ENCODE peak calls at places on chromosomes 16 and 17, in eight cellular contexts. E is H1, K is A549, Y is SK-N-SH, Q is HCT116, R is K562, F is GM12878, J is HepG2. U is an unnamed sample.

GRCh38 chr17:17818088-17818526 is 18.7 kb downstream of the SREBF1 start:
- DNase-seq in E (no peak), K (peak), Y (peak), Q (no peak), R (peak), F (no peak), J (no peak), U (peak)

GRCh38 chr17:231191-231965 is 49.9 kb upstream of the DOC2B start:
- DNase-seq in E (no peak), K (no peak), Y (no peak), Q (no peak), R (no peak), F (no peak), J (no peak), U (no peak)

GRCh38 chr17:56358651-56359050 is 205.4 kb downstream of the ANKFN1 start:
- DNase-seq in E (no peak), K (no peak), Y (no peak), Q (peak), R (no peak), F (no peak), J (no peak), U (peak)

GRCh38 chr16:67518676-67519075 is 10.0 kb upstream of the RIPOR1 start:
- DNase-seq in E (no peak), K (no peak), Y (no peak), Q (no peak), R (no peak), F (no peak), J (no peak), U (no peak)

GRCh38 chr17:70169707-70170597 is 620 bp downstream of the KCNJ2 start:
- DNase-seq in E (no peak), K (no peak), Y (no peak), Q (no peak), R (no peak), F (no peak), J (no peak), U (peak)

GRCh38 chr16:4200000-4200780 is 41.7 kb downstream of the SRL start:
- DNase-seq in E (no peak), K (peak), Y (peak), Q (peak), R (peak), F (no peak), J (peak), U (peak)

GRCh38 chr16:63461248-63461841 is 1425.1 kb upstream of the CDH8 start:
- DNase-seq in E (no peak), K (peak), Y (peak), Q (no peak), R (peak), F (no peak), J (peak), U (peak)

GRCh38 chr17:17021194-17021863 is 20.9 kb upstream of the MPRIP start:
- DNase-seq in E (no peak), K (peak), Y (no peak), Q (no peak), R (peak), F (no peak), J (peak), U (no peak)

GRCh38 chr16:68231384-68232136 is 4.4 kb downstream of the ESRP2 start:
- DNase-seq in E (no peak), K (no peak), Y (no peak), Q (no peak), R (no peak), F (no peak), J (no peak), U (no peak)

GRCh38 chr17:44581868-44582267 is 24.6 kb downstream of the FZD2 start:
- DNase-seq in E (no peak), K (peak), Y (peak), Q (peak), R (no peak), F (no peak), J (no peak), U (no peak)

GRCh38 chr17:10099051-10099571 is 99.3 kb downstream of the GAS7 start:
- DNase-seq in E (no peak), K (no peak), Y (no peak), Q (no peak), R (no peak), F (no peak), J (no peak), U (peak)

GRCh38 chr17:38735161-38735997 is 5.2 kb downstream of the CISD3 start:
- DNase-seq in E (no peak), K (peak), Y (peak), Q (no peak), R (peak), F (no peak), J (peak), U (no peak)

GRCh38 chr17:73657473-73658116 is 13.3 kb upstream of the SDK2 start:
- DNase-seq in E (no peak), K (peak), Y (peak), Q (peak), R (peak), F (no peak), J (peak), U (no peak)

GRCh38 chr17:82458885-82459424 is 414 bp downstream of the NARF start:
- DNase-seq in E (no peak), K (no peak), Y (peak), Q (no peak), R (peak), F (no peak), J (no peak), U (peak)

GRCh38 chr16:67558859-67559258 is 3.5 kb upstream of the CTCF start:
- DNase-seq in E (no peak), K (no peak), Y (no peak), Q (no peak), R (no peak), F (no peak), J (no peak), U (no peak)

GRCh38 chr16:28876973-28877641 is 1.2 kb upstream of the ATP2A1 start:
- DNase-seq in E (no peak), K (no peak), Y (no peak), Q (no peak), R (no peak), F (no peak), J (no peak), U (no peak)

GRCh38 chr16:28877642-28877975 is 679 bp upstream of the ATP2A1 start:
- DNase-seq in E (no peak), K (no peak), Y (no peak), Q (no peak), R (no peak), F (no peak), J (no peak), U (no peak)

GRCh38 chr17:77779711-77780539 is 178.6 kb upstream of the TNRC6C start:
- DNase-seq in E (no peak), K (no peak), Y (peak), Q (no peak), R (no peak), F (no peak), J (no peak), U (no peak)

GRCh38 chr16:25199457-25199856 is 17.3 kb upstream of the AQP8 start:
- DNase-seq in E (no peak), K (no peak), Y (no peak), Q (no peak), R (no peak), F (no peak), J (no peak), U (no peak)

GRCh38 chr17:36532435-36532975 is 2.2 kb downstream of the MYO19 start:
- DNase-seq in E (no peak), K (no peak), Y (no peak), Q (no peak), R (no peak), F (no peak), J (no peak), U (no peak)

GRCh38 chr17:43597624-43598358 is 51.7 kb upstream of the ETV4 start:
- DNase-seq in E (no peak), K (no peak), Y (no peak), Q (no peak), R (no peak), F (no peak), J (no peak), U (no peak)

GRCh38 chr17:21375757-21376584 is at the start of gene KCNJ12:
- DNase-seq in E (no peak), K (peak), Y (peak), Q (no peak), R (peak), F (no peak), J (no peak), U (no peak)

GRCh38 chr16:4414187-4414909 is 2.0 kb downstream of the CORO7 start:
- DNase-seq in E (no peak), K (no peak), Y (no peak), Q (no peak), R (no peak), F (peak), J (no peak), U (no peak)

GRCh38 chr17:30790279-30790678 is 34.2 kb downstream of the CRLF3 start:
- DNase-seq in E (no peak), K (no peak), Y (no peak), Q (no peak), R (no peak), F (no peak), J (no peak), U (no peak)

GRCh38 chr16:73384561-73384960 is 336.6 kb upstream of the ZFHX3 start:
- DNase-seq in E (no peak), K (no peak), Y (no peak), Q (no peak), R (no peak), F (no peak), J (no peak), U (no peak)

GRCh38 chr16:56389554-56389953 is 35.8 kb downstream of the AMFR start:
- DNase-seq in E (no peak), K (peak), Y (no peak), Q (no peak), R (no peak), F (no peak), J (no peak), U (peak)

GRCh38 chr17:6702567-6703215 is 10.5 kb downstream of the SLC13A5 start:
- DNase-seq in E (no peak), K (no peak), Y (no peak), Q (no peak), R (no peak), F (no peak), J (peak), U (no peak)

GRCh38 chr17:6701719-6702118 is 11.4 kb downstream of the SLC13A5 start:
- DNase-seq in E (peak), K (peak), Y (peak), Q (peak), R (peak), F (no peak), J (peak), U (no peak)

GRCh38 chr17:6704472-6705052 is 8.6 kb downstream of the SLC13A5 start:
- DNase-seq in E (no peak), K (no peak), Y (no peak), Q (no peak), R (no peak), F (no peak), J (peak), U (no peak)

GRCh38 chr17:6706499-6706898 is 6.7 kb downstream of the SLC13A5 start:
- DNase-seq in E (no peak), K (no peak), Y (no peak), Q (no peak), R (no peak), F (no peak), J (no peak), U (no peak)

DNA sequence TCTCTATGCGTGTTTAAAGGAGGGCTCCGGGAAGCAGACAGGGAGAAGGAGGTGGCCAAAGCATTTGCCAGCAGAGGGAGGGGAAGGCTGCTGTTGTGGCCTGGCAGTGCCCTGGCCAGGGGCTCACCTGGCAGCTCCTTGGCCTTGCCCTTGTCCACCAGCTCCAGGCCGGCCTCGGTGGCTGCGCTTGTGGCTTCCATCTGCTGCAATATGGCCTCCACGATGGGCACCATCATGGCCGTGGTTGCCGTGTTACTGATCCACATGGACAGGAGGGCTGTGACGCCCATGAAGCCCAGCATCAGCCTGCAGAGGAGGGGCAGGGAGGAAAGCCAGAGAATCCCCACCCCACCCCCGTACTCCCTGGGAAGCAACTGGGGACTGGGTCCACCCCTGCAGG is 9.4 kb downstream of the SLC13A5 start:
- DNase-seq in E (no peak), K (no peak), Y (no peak), Q (no peak), R (no peak), F (no peak), J (no peak), U (no peak)
- TF ChIP-seq RAD21 in E (no peak), K (no peak), Y (no peak), Q (no peak), R (no peak), F (no peak), J (no peak), U (no peak)

GRCh38 chr17:71963341-71963740 is 157.5 kb upstream of the SOX9 start:
- DNase-seq in E (no peak), K (no peak), Y (peak), Q (no peak), R (no peak), F (no peak), J (no peak), U (no peak)
- TF ChIP-seq RAD21 in E (peak), K (no peak), Y (no peak), Q (peak), R (no peak), F (no peak), J (no peak), U (no peak)

GRCh38 chr17:29742210-29742513 is 119.5 kb upstream of the CORO6 start:
- DNase-seq in E (no peak), K (no peak), Y (no peak), Q (no peak), R (no peak), F (no peak), J (no peak), U (no peak)

GRCh38 chr17:29746669-29747068 is 124.0 kb upstream of the CORO6 start:
- DNase-seq in E (no peak), K (no peak), Y (no peak), Q (no peak), R (no peak), F (no peak), J (no peak), U (no peak)

GRCh38 chr17:29747660-29748059 is 124.9 kb upstream of the CORO6 start:
- DNase-seq in E (no peak), K (no peak), Y (peak), Q (no peak), R (no peak), F (no peak), J (no peak), U (no peak)

GRCh38 chr17:29740017-29740416 is 117.3 kb upstream of the CORO6 start:
- DNase-seq in E (no peak), K (no peak), Y (peak), Q (no peak), R (no peak), F (no peak), J (peak), U (no peak)

GRCh38 chr17:29744121-29744520 is 121.4 kb upstream of the CORO6 start:
- DNase-seq in E (no peak), K (no peak), Y (peak), Q (no peak), R (no peak), F (no peak), J (no peak), U (no peak)
- TF ChIP-seq RAD21 in E (no peak), K (no peak), Y (no peak), Q (no peak), R (no peak), F (no peak), J (no peak), U (no peak)

DNA sequence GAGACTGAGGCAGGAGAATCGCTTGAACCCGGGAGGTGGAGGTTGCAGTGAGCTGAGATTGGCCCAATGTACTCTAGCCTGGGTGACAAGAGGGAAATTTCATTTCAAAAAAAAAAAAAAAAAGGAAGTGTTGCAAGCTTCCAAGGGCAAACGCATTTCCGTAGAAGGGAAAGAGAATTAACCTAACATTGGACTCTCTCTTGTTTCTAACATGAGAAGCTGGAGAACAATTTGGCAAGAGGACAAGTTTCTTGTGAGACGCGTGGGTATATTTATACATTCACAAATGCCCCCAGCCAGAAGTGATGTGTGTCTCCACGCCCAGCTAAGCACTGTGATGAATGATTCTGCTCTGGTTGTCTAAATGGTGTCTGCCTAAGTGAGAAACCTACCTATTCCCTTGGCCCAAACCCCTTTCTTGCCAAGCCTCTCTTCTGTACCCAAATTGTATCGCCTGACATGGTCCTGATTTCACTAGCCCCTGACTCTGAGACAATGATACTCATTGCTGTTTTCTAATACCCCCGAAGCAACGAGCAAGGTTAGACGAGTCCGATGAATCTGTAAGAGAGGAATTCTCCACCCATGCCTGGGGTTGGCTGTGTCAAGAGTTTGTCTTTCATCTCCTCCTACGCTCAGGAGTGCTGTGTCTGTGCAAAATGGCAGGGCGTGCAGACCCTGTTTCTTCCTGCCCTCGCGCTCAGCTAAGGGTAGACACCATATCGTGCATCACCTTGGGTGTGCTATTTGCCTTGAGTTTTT is 14.2 kb upstream of the ST6GALNAC2 start:
- DNase-seq in E (no peak), K (no peak), Y (no peak), Q (no peak), R (no peak), F (no peak), J (no peak), U (peak)
- TF ChIP-seq RAD21 in E (no peak), K (no peak), Y (no peak), Q (no peak), R (no peak), F (no peak), J (no peak), U (no peak)

GRCh38 chr17:66676421-66676820 is 158.5 kb upstream of the CACNG5 start:
- DNase-seq in E (no peak), K (peak), Y (no peak), Q (peak), R (no peak), F (no peak), J (no peak), U (no peak)
- TF ChIP-seq RAD21 in E (no peak), K (no peak), Y (no peak), Q (peak), R (no peak), F (no peak), J (no peak), U (no peak)

GRCh38 chr16:46629331-46629843 is 8.2 kb upstream of the SHCBP1 start:
- DNase-seq in E (no peak), K (peak), Y (peak), Q (peak), R (peak), F (no peak), J (peak), U (peak)
- TF ChIP-seq RAD21 in E (peak), K (peak), Y (peak), Q (peak), R (no peak), F (no peak), J (peak), U (peak)

GRCh38 chr16:86808863-86809444 is 230.6 kb downstream of the FOXL1 start:
- DNase-seq in E (no peak), K (no peak), Y (no peak), Q (no peak), R (no peak), F (no peak), J (no peak), U (no peak)

GRCh38 chr16:86806838-86807351 is 228.5 kb downstream of the FOXL1 start:
- DNase-seq in E (no peak), K (no peak), Y (no peak), Q (no peak), R (no peak), F (no peak), J (no peak), U (peak)

GRCh38 chr16:86812363-86812970 is 234.1 kb downstream of the FOXL1 start:
- DNase-seq in E (no peak), K (no peak), Y (no peak), Q (no peak), R (no peak), F (no peak), J (no peak), U (no peak)

GRCh38 chr16:86810062-86810461 is 231.7 kb downstream of the FOXL1 start:
- DNase-seq in E (no peak), K (no peak), Y (no peak), Q (no peak), R (no peak), F (no peak), J (no peak), U (no peak)

GRCh38 chr16:86809458-86809955 is 231.2 kb downstream of the FOXL1 start:
- DNase-seq in E (no peak), K (peak), Y (no peak), Q (no peak), R (no peak), F (no peak), J (no peak), U (peak)
- TF ChIP-seq RAD21 in E (no peak), K (peak), Y (no peak), Q (peak), R (no peak), F (no peak), J (no peak), U (peak)

DNA sequence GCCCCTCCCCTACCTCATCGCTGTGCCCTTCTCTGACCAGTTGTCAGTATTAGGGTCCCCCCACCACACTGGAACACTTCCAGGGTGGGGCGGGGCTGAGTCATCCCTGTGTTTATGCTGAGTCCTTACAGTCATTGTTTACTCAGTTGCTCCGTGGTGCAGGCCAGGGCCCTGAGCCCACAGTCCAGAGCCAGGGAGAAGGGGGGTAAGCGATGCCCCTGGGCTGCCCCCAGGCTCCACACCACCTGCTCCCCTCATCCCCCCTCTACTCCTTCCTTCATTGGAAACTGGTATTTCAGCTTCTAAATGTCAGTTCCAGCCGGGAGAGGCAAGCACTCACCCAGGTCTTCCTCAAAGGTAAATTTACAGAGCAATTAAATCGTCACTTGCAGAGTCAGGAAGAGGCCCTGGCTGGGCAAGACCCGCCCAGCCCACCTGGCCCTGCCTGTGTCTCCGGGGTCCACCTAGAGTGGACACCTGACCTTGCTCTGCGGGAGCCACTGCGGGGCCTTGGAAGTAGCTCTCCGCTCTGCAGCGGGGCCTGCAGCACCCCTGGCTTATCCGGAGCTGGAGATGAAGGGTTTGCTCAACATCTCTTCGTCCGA is 4.8 kb downstream of the ATP2A3 start:
- DNase-seq in E (no peak), K (peak), Y (no peak), Q (no peak), R (peak), F (no peak), J (peak), U (peak)
- TF ChIP-seq RAD21 in E (no peak), K (no peak), Y (no peak), Q (no peak), R (no peak), F (no peak), J (no peak), U (no peak)

DNA sequence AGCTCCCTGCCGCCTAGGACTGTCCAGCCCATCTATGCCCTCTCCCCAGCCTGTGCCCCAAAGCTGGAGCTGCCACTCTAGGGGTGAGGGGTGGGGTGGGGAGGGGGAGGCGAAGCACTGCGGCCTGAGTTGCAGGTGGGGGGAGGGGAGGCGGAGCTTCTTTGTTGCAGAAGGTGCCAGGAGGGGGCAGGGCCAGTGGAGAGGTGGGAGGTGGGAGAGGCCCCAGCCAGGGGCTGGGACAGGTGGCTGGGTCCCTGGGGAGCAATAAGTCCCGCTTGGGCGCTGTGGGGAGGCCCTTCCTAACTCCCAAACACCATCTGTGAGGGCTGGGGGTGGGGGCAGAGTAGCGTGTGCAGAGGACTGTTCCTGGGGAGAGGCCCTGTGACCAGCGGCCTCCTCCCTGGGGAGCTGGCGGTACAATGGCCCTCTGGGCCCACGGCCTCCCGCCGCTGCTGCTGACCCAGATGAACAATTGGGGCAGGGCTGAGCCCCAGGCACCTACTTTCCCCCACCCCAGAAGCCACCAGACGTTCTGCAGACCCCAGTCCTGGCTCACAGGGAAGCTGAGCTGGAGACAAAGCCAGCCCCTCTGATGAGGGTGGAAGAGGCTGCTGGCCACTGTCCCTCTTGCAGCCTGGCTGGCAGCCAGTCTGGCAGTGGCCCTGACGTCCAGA is 2.2 kb upstream of the NTN3 start:
- DNase-seq in E (no peak), K (no peak), Y (peak), Q (no peak), R (no peak), F (peak), J (no peak), U (no peak)
- TF ChIP-seq RAD21 in E (no peak), K (no peak), Y (no peak), Q (no peak), R (no peak), F (no peak), J (no peak), U (no peak)

U was measured in IMR-90.